ENCODE peak calls at places on chromosome 11, in six cellular contexts. S is GOT3; C is KG1; B is activated naive CD4-positive, alpha-beta T cell treated with anti-CD3 and anti-CD28 coated beads for 36 hours; W is activated gamma-delta T cell treated with Interleukin-2 at 50 U/mL for 16 hours; J is heart right ventricle. O is an unnamed sample.

GRCh38 chr11:16299390-16299789 is 57.0 kb downstream of the SOX6 start:
- DNase-seq in B (no peak), J (no peak), W (no peak), C (no peak), S (no peak), O (no peak)

GRCh38 chr11:62264004-62264403 is 6.0 kb upstream of the SCGB2A2 start:
- DNase-seq in B (no peak), S (no peak), C (no peak), J (no peak), W (no peak), O (no peak)

GRCh38 chr11:114375052-114375451 is 25.3 kb downstream of the C11orf71 start:
- DNase-seq in C (no peak), S (no peak), J (no peak), B (no peak), W (no peak), O (no peak)

GRCh38 chr11:126322996-126323395 is 19.1 kb downstream of the DCPS start:
- DNase-seq in S (no peak), B (no peak), C (no peak), W (no peak), J (no peak), O (no peak)

GRCh38 chr11:19767691-19768151 is 55.1 kb downstream of the NAV2 start:
- DNase-seq in B (no peak), S (no peak), J (no peak), C (no peak), W (no peak), O (no peak)

GRCh38 chr11:119472186-119472855 is 49.3 kb upstream of the THY1 start:
- DNase-seq in J (no peak), W (no peak), S (no peak), C (no peak), B (no peak), O (no peak)

GRCh38 chr11:73784080-73784634 is 3.5 kb upstream of the MRPL48 start:
- DNase-seq in C (no peak), B (peak; percentile 28), S (no peak), J (no peak), W (no peak), O (no peak)

GRCh38 chr11:109363682-109364081 is 58.3 kb upstream of the C11orf87 start:
- DNase-seq in W (no peak), B (no peak), S (no peak), J (no peak), C (no peak), O (no peak)

GRCh38 chr11:81913793-81914192 is 819.9 kb downstream of the FAM181B start:
- DNase-seq in B (no peak), S (no peak), C (no peak), W (no peak), J (no peak), O (no peak)

GRCh38 chr11:38971141-38971540 is 2373.1 kb upstream of the RAG2 start:
- DNase-seq in B (no peak), J (no peak), W (no peak), C (no peak), S (no peak), O (no peak)

GRCh38 chr11:10375280-10376048 is 70.6 kb downstream of the ADM start:
- DNase-seq in S (no peak), C (no peak), B (no peak), W (no peak), J (no peak), O (no peak)

GRCh38 chr11:3191586-3192324 is 26.6 kb upstream of the OSBPL5 start:
- DNase-seq in S (no peak), W (no peak), J (no peak), B (no peak), C (no peak), O (no peak)

GRCh38 chr11:41309716-41310115 is 149.7 kb downstream of the LRRC4C start:
- DNase-seq in B (no peak), J (no peak), C (no peak), S (no peak), W (no peak), O (no peak)

GRCh38 chr11:128804481-128804880 is 62.6 kb downstream of the KCNJ1 start:
- DNase-seq in S (no peak), B (no peak), J (no peak), C (no peak), W (no peak), O (no peak)

GRCh38 chr11:11039249-11039965 is 181.6 kb upstream of the ZBED5 start:
- DNase-seq in C (no peak), J (no peak), S (no peak), W (no peak), B (no peak), O (no peak)

GRCh38 chr11:124592627-124593026 is 18.6 kb upstream of the PANX3 start:
- DNase-seq in W (no peak), B (no peak), C (no peak), J (no peak), S (no peak), O (no peak)

GRCh38 chr11:77206264-77207018 is 78.4 kb downstream of the MYO7A start:
- DNase-seq in C (no peak), W (no peak), B (no peak), S (no peak), J (no peak), O (no peak)

GRCh38 chr11:123047265-123047946 is 14.5 kb downstream of the HSPA8 start:
- DNase-seq in S (no peak), W (no peak), C (no peak), B (no peak), J (no peak), O (no peak)

GRCh38 chr11:132231656-132232173 is 861.3 kb downstream of the NTM start:
- DNase-seq in S (no peak), C (no peak), J (no peak), W (no peak), B (no peak), O (no peak)

GRCh38 chr11:76208829-76209670 is 2.7 kb upstream of the WNT11 start:
- DNase-seq in B (peak; percentile 79), W (peak; percentile 74), C (peak; percentile 92), J (peak; percentile 86), S (no peak), O (no peak)

GRCh38 chr11:16418698-16419097 is 62.4 kb upstream of the SOX6 start:
- DNase-seq in W (no peak), B (no peak), S (no peak), J (no peak), C (no peak), O (no peak)

GRCh38 chr11:44104472-44105294 is 9.2 kb downstream of the EXT2 start:
- DNase-seq in W (no peak), B (no peak), S (no peak), C (no peak), J (no peak), O (no peak)

GRCh38 chr11:44351898-44352498 is 42.1 kb upstream of the ALX4 start:
- DNase-seq in J (no peak), C (no peak), B (no peak), S (no peak), W (no peak), O (no peak)

O was measured in cortex of kidney.